ENCODE peak calls at places on chromosomes 4 and X, in four cellular contexts. Z is A673, X is gastrocnemius medialis, S is cardiac muscle cell. K is an unnamed sample.

GRCh38 chrX:148380614-148381561 is 119.5 kb upstream of the AFF2 start:
- DNase-seq in Z (no peak), X (no peak), S (no peak), K (no peak)

GRCh38 chrX:38561951-38562719 is 793 bp downstream of the TSPAN7 start:
- DNase-seq in Z (peak; percentile 12), X (peak; percentile 11), S (peak; percentile 18), K (peak; percentile 46)

GRCh38 chr4:1237981-1238675 is 10.8 kb downstream of the CTBP1 start:
- DNase-seq in Z (no peak), X (no peak), S (no peak), K (peak; percentile 52)

GRCh38 chrX:104618106-104618895 is 52.3 kb downstream of the IL1RAPL2 start:
- DNase-seq in Z (no peak), X (no peak), S (no peak), K (no peak)

GRCh38 chr4:100169796-100170485 is 20.3 kb downstream of the DDIT4L start:
- DNase-seq in Z (no peak), X (no peak), S (no peak), K (no peak)

GRCh38 chrX:115894087-115894486 is 276.5 kb upstream of the AGTR2 start:
- DNase-seq in Z (peak; percentile 45), X (no peak), S (no peak), K (no peak)

GRCh38 chrX:102154900-102155805 is 624 bp downstream of the BEX5 start:
- DNase-seq in Z (no peak), X (no peak), S (peak; percentile 6), K (no peak)

GRCh38 chr4:169042608-169043007 is 32.6 kb upstream of the CBR4 start:
- DNase-seq in Z (no peak), X (no peak), S (no peak), K (no peak)

GRCh38 chr4:61540944-61541343 is 340.8 kb downstream of the ADGRL3 start:
- DNase-seq in Z (no peak), X (no peak), S (peak; percentile 64), K (no peak)

GRCh38 chr4:10643600-10644425 is 40.8 kb downstream of the CLNK start:
- DNase-seq in Z (no peak), X (no peak), S (no peak), K (no peak)

GRCh38 chr4:106287353-106287969 is 28.5 kb downstream of the TBCK start:
- DNase-seq in Z (peak; percentile 21), X (no peak), S (no peak), K (no peak)

GRCh38 chr4:143025111-143025704 is 159.5 kb upstream of the USP38 start:
- DNase-seq in Z (peak; percentile 52), X (no peak), S (peak; percentile 10), K (no peak)

GRCh38 chrX:132415012-132415411 is 73.8 kb downstream of the MBNL3 start:
- DNase-seq in Z (no peak), X (no peak), S (no peak), K (no peak)

GRCh38 chr4:79881407-79881806 is 191.6 kb downstream of the ANTXR2 start:
- DNase-seq in Z (no peak), X (no peak), S (no peak), K (no peak)

GRCh38 chrX:41912922-41913321 is 10.4 kb downstream of the CASK start:
- DNase-seq in Z (no peak), X (no peak), S (no peak), K (no peak)

GRCh38 chr4:155822572-155822971 is 43.5 kb downstream of the ASIC5 start:
- DNase-seq in Z (no peak), X (no peak), S (no peak), K (no peak)

GRCh38 chr4:46254788-46255187 is 130.9 kb upstream of the GABRG1 start:
- DNase-seq in Z (peak; percentile 25), X (no peak), S (no peak), K (no peak)

GRCh38 chrX:70322784-70323183 is 32.9 kb downstream of the KIF4A start:
- DNase-seq in Z (no peak), X (no peak), S (no peak), K (no peak)

GRCh38 chr4:74418063-74418670 is 26.8 kb upstream of the AREG start:
- DNase-seq in Z (peak; percentile 28), X (no peak), S (no peak), K (no peak)

GRCh38 chr4:69147334-69147733 is 51.1 kb downstream of the UGT2B7 start:
- DNase-seq in Z (no peak), X (no peak), S (no peak), K (peak; percentile 47)

GRCh38 chr4:74109894-74110605 is 11.1 kb upstream of the CXCL2 start:
- DNase-seq in Z (no peak), X (no peak), S (no peak), K (no peak)

GRCh38 chrX:137748827-137749226 is 182.9 kb downstream of the ZIC3 start:
- DNase-seq in Z (no peak), X (no peak), S (no peak), K (no peak)

GRCh38 chr4:8050555-8051206 is 107.9 kb downstream of the ABLIM2 start:
- DNase-seq in Z (peak; percentile 50), X (peak; percentile 58), S (peak; percentile 88), K (peak; percentile 85)

GRCh38 chr4:38949416-38950051 is 81.9 kb downstream of the FAM114A1 start:
- DNase-seq in Z (no peak), X (no peak), S (no peak), K (no peak)

GRCh38 chrX:17527135-17527701 is 152.2 kb downstream of the NHS start:
- DNase-seq in Z (no peak), X (no peak), S (no peak), K (no peak)

GRCh38 chr4:109977854-109978501 is 65.3 kb downstream of the EGF start:
- DNase-seq in Z (peak; percentile 70), X (no peak), S (peak; percentile 41), K (no peak)

GRCh38 chr4:13982008-13982407 is 354.5 kb upstream of the BOD1L1 start:
- DNase-seq in Z (no peak), X (no peak), S (no peak), K (no peak)

GRCh38 chrX:46582325-46582724 is 8.8 kb downstream of the CHST7 start:
- DNase-seq in Z (no peak), X (no peak), S (no peak), K (no peak)

DNA sequence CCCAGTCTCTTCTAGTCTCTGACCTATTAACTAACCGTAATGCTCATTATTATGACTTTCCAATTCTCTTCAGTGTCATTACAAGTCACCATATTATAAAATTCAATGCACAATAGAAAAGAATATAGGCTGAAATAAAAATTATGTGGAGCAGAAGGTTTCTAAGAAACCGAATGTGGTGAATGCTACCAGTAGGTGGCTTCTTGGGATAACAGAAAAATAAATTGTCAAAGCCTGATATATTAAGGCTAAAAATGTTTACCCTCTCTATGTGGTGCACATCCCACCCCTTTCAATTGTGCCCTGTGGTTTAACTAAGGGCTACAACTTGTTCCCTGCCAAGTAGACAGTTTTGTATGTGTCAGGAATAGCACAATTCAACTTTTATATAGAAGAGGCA is 624.6 kb upstream of the TECRL start:
- DNase-seq in Z (peak; percentile 2), X (no peak), S (peak; percentile 12), K (no peak)
- H3K4me1 ChIP-seq in Z (no peaks in the 10 kb centered on the region), X (no peaks in the 10 kb centered on the region), S (no peaks in the 10 kb centered on the region), K (no peaks in the 10 kb centered on the region)

DNA sequence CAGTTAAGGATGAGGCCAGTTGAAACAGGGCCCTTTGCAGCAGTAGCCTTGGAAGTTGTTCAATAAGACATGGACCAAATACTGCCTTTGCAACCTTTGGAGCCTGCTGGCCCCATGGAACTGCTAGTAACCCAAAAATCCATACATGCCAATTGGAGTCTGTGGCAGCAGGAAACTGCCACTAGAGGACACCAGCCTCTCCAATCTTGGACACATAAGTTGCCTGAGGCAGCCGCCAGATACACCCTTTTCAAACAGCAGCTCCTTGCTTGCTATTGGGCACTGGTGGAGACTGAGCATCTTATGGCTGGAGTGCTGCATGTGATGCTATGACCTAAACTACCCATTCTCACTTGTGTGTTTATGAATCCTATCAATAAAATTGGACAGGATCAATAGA is 14.8 kb upstream of the LAP3 start:
- DNase-seq in Z (peak; percentile 22), X (no peak), S (peak; percentile 9), K (no peak)
- TF ChIP-seq CTCF in Z (peak; percentile 47), X (no peak), S (peak; percentile 9), K (peak; percentile 42)

DNA sequence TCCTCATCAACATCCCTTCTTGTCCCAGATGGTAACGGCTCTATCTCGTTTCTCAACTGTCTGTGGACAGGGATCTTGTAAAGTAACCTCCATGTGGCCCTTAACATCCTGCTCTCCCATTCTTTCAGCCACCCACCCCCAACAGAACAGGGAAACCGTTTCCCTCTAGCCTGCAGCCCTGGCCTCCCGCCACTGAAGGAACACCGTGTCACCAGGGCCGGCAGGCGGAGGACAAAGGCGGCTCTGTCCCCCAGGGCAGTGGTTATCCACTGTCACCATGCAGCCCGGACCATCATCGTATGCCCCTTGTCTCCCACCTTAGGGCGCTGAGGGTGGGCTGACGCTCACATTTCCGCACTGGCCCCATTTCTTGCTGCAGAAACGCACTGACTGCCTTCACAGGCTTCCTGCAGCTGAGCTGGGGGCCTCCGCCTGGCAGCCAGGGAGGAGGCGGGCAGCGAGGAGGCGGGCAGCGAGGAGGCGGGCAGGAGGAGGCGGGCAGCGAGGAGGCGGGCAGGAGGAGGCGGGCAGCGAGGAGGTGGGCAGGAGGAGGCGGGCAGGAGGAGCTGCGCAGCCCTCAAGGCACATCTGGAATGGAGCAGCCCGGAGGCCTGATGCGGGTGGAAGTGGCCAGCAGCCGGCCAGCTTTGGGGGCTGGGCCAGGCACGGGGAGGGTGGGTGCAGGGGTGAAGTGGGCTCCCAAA is 20.8 kb upstream of the KIAA0232 start:
- DNase-seq in Z (no peak), X (no peak), S (no peak), K (no peak)
- H3K27ac ChIP-seq in Z (no peak overlapping the region), X (no peak overlapping the region), S (no peak overlapping the region), K (no peak overlapping the region)

DNA sequence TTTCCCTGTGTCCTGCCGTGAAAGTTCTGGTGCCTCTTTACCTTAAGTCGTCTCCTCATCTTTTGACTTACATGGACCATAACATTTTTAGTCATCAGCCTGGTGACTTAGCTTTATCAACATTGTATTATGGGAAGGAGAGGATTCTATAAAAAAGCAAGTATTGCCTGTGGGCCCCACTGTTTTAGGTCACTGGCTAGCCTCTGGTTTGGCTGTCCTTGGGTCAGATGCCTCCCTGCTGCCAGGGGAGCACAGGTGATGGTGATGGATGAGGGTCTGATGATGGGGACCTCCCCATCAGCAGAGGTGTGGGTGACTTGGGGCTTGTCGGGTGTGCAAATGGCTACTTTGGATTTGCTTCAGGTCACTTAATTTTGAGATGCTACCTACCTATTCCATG is 51.8 kb downstream of the FAM193A start:
- DNase-seq in Z (no peak), X (no peak), S (no peak), K (no peak)
- H3K4me1 ChIP-seq in Z (peaks cover 5% of the 10 kb centered on the region), X (peaks cover 91% of the 10 kb centered on the region), S (peaks cover 31% of the 10 kb centered on the region), K (peaks cover 6% of the 10 kb centered on the region)

DNA sequence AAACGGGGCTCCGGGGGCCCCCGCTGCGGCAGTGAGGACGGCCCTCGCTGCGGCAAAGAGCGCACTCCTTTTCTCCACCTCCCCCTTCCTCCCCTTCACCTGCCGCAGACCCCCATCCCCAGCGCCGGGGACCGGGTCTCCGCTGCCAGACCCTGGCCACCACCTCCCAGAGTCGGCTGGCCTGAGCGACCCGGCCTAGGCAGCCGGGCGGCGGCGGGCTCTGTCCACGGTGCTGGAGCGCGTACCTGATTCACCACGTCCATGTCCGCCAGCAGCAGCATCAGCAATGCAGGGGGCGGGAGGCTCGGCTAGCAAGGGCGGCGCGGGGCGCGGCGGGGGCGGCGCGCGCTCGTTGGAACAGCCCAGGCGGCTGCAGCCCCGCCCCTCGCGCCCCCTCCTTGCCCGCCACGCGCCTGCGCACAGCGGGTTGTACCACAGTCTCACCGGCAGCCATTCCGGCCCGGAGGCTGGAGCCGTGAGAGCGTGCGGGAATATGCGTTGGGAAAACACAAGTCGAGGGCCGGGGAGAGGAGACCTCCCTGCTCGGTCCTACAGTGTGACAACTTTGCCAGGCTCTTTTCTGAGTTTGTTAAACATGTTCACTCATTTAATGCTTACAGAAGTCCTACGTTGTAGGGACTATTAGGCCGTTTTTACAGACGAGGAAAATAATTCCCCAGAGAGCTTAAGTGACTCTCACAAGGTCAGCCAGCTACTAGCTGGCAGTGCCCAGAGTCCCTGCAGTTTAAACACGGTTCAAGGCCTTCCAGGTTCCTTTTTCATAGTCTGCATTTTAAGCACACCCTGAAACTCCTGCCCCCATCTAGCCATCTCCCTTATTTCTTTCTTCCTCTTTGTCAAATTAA is at the start of gene SYP:
- DNase-seq in Z (peak; percentile 86), X (peak; percentile 70), S (peak; percentile 91), K (peak; percentile 90)
- TF ChIP-seq CTCF in Z (no peak), X (no peak), S (no peak), K (no peak)

K was measured in right lobe of liver.